ENCODE peak calls at places on chromosomes 2 and 18, in five cellular contexts. L, Y, X, M and C are unnamed samples.

GRCh38 chr2:200399046-200399445 is 92.6 kb downstream of the SPATS2L start:
- DNase-seq in Y (peak; percentile 74), X (no peak), M (no peak), L (no peak), C (no peak)

GRCh38 chr2:239876241-239876947 is 148.7 kb downstream of the NDUFA10 start:
- DNase-seq in L (no peak), X (no peak), Y (no peak), M (no peak), C (no peak)

GRCh38 chr2:204691911-204692510 is 146.7 kb downstream of the PARD3B start:
- DNase-seq in Y (peak; percentile 88), X (peak; percentile 71), M (peak; percentile 85), L (peak; percentile 10), C (peak; percentile 81)

GRCh38 chr2:40251146-40251545 is 200.7 kb downstream of the SLC8A1 start:
- DNase-seq in Y (peak; percentile 11), M (peak; percentile 32), L (no peak), X (no peak), C (peak; percentile 4)

GRCh38 chr2:176088048-176088936 is 4.2 kb upstream of the HOXD13 start:
- DNase-seq in M (peak; percentile 88), L (peak; percentile 43), Y (peak; percentile 61), X (peak; percentile 51), C (peak; percentile 76)

GRCh38 chr2:15170068-15170775 is 390.9 kb downstream of the NBAS start:
- DNase-seq in L (peak; percentile 28), X (no peak), M (peak; percentile 68), Y (no peak), C (no peak)

GRCh38 chr2:134137182-134137595 is 116.7 kb upstream of the MGAT5 start:
- DNase-seq in M (no peak), Y (peak; percentile 11), X (peak; percentile 42), L (peak; percentile 75), C (no peak)

GRCh38 chr2:162821718-162822117 is 16.8 kb downstream of the KCNH7 start:
- DNase-seq in L (no peak), M (no peak), X (peak; percentile 54), Y (no peak), C (no peak)

GRCh38 chr2:2824588-2824987 is 493.5 kb upstream of the MYT1L start:
- DNase-seq in Y (no peak), X (no peak), L (no peak), M (no peak), C (no peak)

GRCh38 chr18:48918156-48918555 is 32.6 kb downstream of the SMAD7 start:
- DNase-seq in Y (no peak), L (no peak), M (no peak), X (peak; percentile 87), C (no peak)

GRCh38 chr2:148538375-148538774 is 106.2 kb upstream of the EPC2 start:
- DNase-seq in M (no peak), Y (no peak), L (no peak), X (no peak), C (no peak)

GRCh38 chr2:215609089-215610032 is 173.5 kb upstream of the FN1 start:
- DNase-seq in Y (no peak), L (no peak), M (no peak), X (no peak), C (no peak)

GRCh38 chr2:98935111-98935770 is 784 bp downstream of the CRACDL start:
- DNase-seq in X (no peak), Y (peak; percentile 12), L (no peak), M (peak; percentile 33), C (peak; percentile 24)

GRCh38 chr2:219557791-219558785 is 13.3 kb downstream of the OBSL1 start:
- DNase-seq in M (no peak), X (no peak), Y (no peak), L (no peak), C (no peak)

GRCh38 chr2:42840760-42841159 is 48.4 kb upstream of the HAAO start:
- DNase-seq in M (no peak), L (no peak), Y (no peak), X (no peak), C (no peak)

GRCh38 chr2:80256396-80257167 is 48.0 kb downstream of the LRRTM1 start:
- DNase-seq in Y (peak; percentile 27), X (no peak), L (no peak), M (peak; percentile 76), C (peak; percentile 55)

GRCh38 chr2:28346587-28346986 is 46.1 kb upstream of the FOSL2 start:
- DNase-seq in X (no peak), M (no peak), L (no peak), Y (no peak), C (no peak)

GRCh38 chr18:58213931-58214431 is 170.0 kb downstream of the NEDD4L start:
- DNase-seq in Y (peak; percentile 47), M (no peak), X (no peak), L (no peak), C (no peak)

GRCh38 chr18:51340332-51340731 is 142.9 kb upstream of the MEX3C start:
- DNase-seq in Y (no peak), M (no peak), X (peak; percentile 27), L (no peak), C (no peak)

GRCh38 chr18:29892960-29893558 is 1149.5 kb downstream of the DSC3 start:
- DNase-seq in L (no peak), Y (peak; percentile 48), X (peak; percentile 12), M (peak; percentile 39), C (peak; percentile 16)

GRCh38 chr2:96452054-96452453 is 53.1 kb downstream of the NEURL3 start:
- DNase-seq in Y (no peak), M (no peak), L (no peak), X (no peak), C (no peak)

GRCh38 chr18:23528580-23529472 is 25.5 kb downstream of the RMC1 start:
- DNase-seq in X (no peak), Y (peak; percentile 39), M (no peak), L (no peak), C (no peak)

GRCh38 chr2:236661762-236662110 is 92.1 kb downstream of the ACKR3 start:
- DNase-seq in L (no peak), Y (no peak), X (no peak), M (no peak), C (no peak)

GRCh38 chr2:205675861-205676516 is 6.3 kb upstream of the NRP2 start:
- DNase-seq in M (peak; percentile 90), L (no peak), Y (peak; percentile 73), X (peak; percentile 16), C (peak; percentile 67)

GRCh38 chr2:100799701-100800100 is 20.2 kb upstream of the NPAS2 start:
- DNase-seq in Y (no peak), L (no peak), X (no peak), M (no peak), C (no peak)

GRCh38 chr2:174326880-174327558 is 7.7 kb upstream of the SP9 start:
- DNase-seq in X (no peak), M (peak; percentile 55), L (no peak), Y (no peak), C (peak; percentile 56)

GRCh38 chr2:174328309-174329156 is 6.2 kb upstream of the SP9 start:
- DNase-seq in Y (no peak), L (no peak), X (no peak), M (peak; percentile 74), C (peak; percentile 57)

GRCh38 chr2:174327559-174327897 is 7.2 kb upstream of the SP9 start:
- DNase-seq in Y (no peak), L (no peak), M (no peak), X (no peak), C (no peak)

GRCh38 chr2:174329157-174329715 is 5.5 kb upstream of the SP9 start:
- DNase-seq in Y (no peak), M (no peak), L (no peak), X (no peak), C (no peak)

DNA sequence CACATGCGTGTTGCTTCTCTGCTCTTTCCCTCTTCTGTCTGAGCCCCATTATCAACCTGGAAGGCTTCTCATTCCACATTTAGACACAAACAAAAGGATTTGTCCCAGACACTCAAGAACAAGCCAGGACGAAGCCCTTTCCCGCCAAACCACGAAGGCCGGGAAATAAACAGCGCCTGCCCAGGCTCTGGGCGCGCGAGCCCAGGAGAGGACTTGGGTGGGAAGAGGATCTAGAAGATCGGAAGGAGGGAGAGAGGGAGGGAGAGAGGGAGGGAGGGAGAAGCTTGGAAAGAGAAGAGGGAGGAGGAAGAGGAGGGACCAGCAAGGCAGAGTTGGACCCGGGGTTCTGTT is 6.8 kb upstream of the SP9 start:
- DNase-seq in Y (no peak), L (no peak), X (no peak), M (no peak), C (peak; percentile 43)
- TF ChIP-seq EZH2 in Y (no peak), L (no peak), X (no peak), M (peak; percentile 93), C (no peak)

GRCh38 chr2:182586426-182586825 is 129.6 kb upstream of the DNAJC10 start:
- DNase-seq in L (no peak), Y (no peak), X (peak; percentile 18), M (no peak), C (no peak)
- TF ChIP-seq CTCF in L (no peak), Y (no peak), X (peak; percentile 41), M (no peak), C (peak; percentile 25)

GRCh38 chr2:55031505-55031904 is 18.7 kb downstream of the RTN4 start:
- DNase-seq in L (no peak), X (no peak), Y (no peak), M (no peak), C (no peak)

GRCh38 chr2:55026202-55026601 is 24.0 kb downstream of the RTN4 start:
- DNase-seq in Y (no peak), X (peak; percentile 12), L (no peak), M (no peak), C (no peak)

GRCh38 chr2:55030766-55031165 is 19.5 kb downstream of the RTN4 start:
- DNase-seq in X (no peak), M (no peak), Y (no peak), L (no peak), C (no peak)

GRCh38 chr2:55027226-55027625 is 23.0 kb downstream of the RTN4 start:
- DNase-seq in Y (no peak), M (no peak), L (no peak), X (no peak), C (no peak)

DNA sequence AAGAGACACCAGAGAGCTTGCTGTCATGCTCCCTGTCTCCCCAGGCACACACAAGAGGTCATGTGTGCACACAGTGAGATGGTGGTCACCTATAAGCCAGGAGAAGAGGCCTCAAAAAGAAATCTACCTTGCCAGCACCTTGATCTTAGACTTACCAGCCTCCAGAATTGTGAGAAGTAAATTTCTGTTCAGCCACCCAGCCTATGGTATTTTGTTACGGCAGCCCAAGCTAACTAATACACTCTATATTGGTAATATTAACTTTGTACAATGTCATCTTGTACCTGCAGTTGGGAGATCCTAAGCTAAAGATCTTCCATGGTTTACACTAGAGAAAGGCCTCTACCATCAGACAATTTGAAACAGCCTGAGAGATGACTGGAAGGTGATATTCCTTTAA is 21.2 kb downstream of the RTN4 start:
- DNase-seq in X (no peak), M (no peak), L (no peak), Y (no peak), C (no peak)
- H3F3A ChIP-seq in X (peaks cover 5% of the 10 kb centered on the region), M (no peaks in the 10 kb centered on the region), L (peaks cover 92% of the 10 kb centered on the region), Y (no peaks in the 10 kb centered on the region), C (peaks cover 10% of the 10 kb centered on the region)

DNA sequence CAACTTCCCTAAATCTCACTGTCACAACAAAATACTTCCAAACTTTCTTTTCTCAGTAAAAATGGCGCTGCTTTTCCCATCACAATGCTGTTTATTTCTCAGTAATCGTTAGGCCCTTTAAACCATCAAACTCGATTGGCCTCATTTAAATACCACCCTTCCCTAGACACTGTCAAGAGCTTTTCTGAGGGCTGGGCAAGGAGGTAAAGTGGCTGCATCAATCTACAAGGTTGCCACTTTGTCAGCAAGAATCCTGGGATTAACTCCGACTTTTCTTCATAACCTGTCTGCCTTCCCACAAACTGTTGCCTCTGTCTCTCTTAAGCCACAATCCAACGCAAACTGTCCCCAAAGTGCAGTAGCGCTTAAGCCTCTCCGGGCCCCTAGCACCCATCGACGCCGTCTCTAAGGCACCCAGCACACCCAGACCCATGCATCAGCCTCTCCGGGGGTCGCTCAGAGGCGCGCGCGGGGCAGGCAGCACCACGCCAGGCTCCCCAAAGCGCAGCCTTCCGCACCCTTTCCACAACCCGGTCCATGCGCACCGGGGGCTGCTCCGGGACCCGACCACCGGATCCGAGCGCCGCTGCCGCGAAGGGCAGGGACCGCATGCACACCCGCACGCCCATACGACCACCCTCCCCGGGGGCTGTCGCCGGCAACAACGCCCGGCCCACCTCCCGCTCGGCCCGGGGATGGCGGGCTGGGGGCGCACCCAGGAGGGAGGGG is 683 bp downstream of the MBOAT2 start:
- DNase-seq in L (no peak), Y (peak; percentile 31), X (no peak), M (peak; percentile 54), C (peak; percentile 56)
- TF ChIP-seq EZH2 in L (no peak), Y (no peak), X (no peak), M (no peak), C (no peak)